ENCODE peak calls at places on chromosome 4, in four cellular contexts. One of them, this sample, is unnamed.

GRCh38 chr4:5478116-5478515 is 230.2 kb downstream of the EVC2 start:
- DNase-seq in psoas muscle: no peak
- DNase-seq in spleen: no peak
- DNase-seq in DND-41: no peak
- DNase-seq in this sample: no peak

GRCh38 chr4:79217043-79217442 is 108.8 kb downstream of the NAA11 start:
- DNase-seq in psoas muscle: no peak
- DNase-seq in spleen: no peak
- DNase-seq in DND-41: no peak
- DNase-seq in this sample: no peak

GRCh38 chr4:132383571-132384199 is 765.4 kb upstream of the PCDH10 start:
- DNase-seq in psoas muscle: no peak
- DNase-seq in spleen: no peak
- DNase-seq in DND-41: no peak
- DNase-seq in this sample: no peak

GRCh38 chr4:16582526-16582925 is 315.9 kb downstream of the LDB2 start:
- DNase-seq in psoas muscle: no peak
- DNase-seq in spleen: no peak
- DNase-seq in DND-41: peak; percentile 5
- DNase-seq in this sample: no peak

GRCh38 chr4:156545003-156545785 is 426.4 kb downstream of the PDGFC start:
- DNase-seq in psoas muscle: no peak
- DNase-seq in spleen: no peak
- DNase-seq in DND-41: no peak
- DNase-seq in this sample: no peak

GRCh38 chr4:17680985-17681920 is 66.8 kb downstream of the MED28 start:
- DNase-seq in psoas muscle: no peak
- DNase-seq in spleen: no peak
- DNase-seq in DND-41: no peak
- DNase-seq in this sample: no peak

GRCh38 chr4:182855877-182856276 is 61.3 kb downstream of the DCTD start:
- DNase-seq in psoas muscle: no peak
- DNase-seq in spleen: peak; percentile 47
- DNase-seq in DND-41: no peak
- DNase-seq in this sample: no peak

GRCh38 chr4:76806336-76806735 is 91.6 kb downstream of the SOWAHB start:
- DNase-seq in psoas muscle: no peak
- DNase-seq in spleen: no peak
- DNase-seq in DND-41: no peak
- DNase-seq in this sample: no peak

GRCh38 chr4:138035781-138036258 is 206.3 kb downstream of the SLC7A11 start:
- DNase-seq in psoas muscle: no peak
- DNase-seq in spleen: no peak
- DNase-seq in DND-41: peak; percentile 14
- DNase-seq in this sample: peak; percentile 14

GRCh38 chr4:8435656-8436121 is 4.8 kb downstream of the ACOX3 start:
- DNase-seq in psoas muscle: no peak
- DNase-seq in spleen: no peak
- DNase-seq in DND-41: peak; percentile 47
- DNase-seq in this sample: peak; percentile 7

DNA sequence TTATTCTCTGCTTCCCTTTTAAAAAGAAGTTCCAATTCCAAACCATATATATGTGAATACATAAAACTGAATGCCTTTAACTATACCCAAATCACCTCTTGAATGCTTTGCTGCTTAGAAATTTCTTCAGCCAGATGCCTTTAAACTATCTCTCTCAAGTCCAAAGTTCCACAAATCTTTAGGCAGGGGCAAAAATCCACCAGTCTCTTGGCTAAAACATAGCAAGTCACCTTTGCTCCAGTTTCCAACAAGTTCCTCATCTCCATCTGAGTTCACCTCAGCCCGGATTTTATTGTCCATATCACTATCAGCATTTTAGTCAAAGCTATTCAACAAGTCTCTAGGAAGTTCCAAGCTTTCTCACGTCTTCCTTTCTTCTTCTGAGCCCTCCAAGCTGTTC is 49.8 kb downstream of the SULT1B1 start:
- DNase-seq in psoas muscle: no peak
- DNase-seq in spleen: no peak
- DNase-seq in DND-41: no peak
- DNase-seq in this sample: no peak
- H3K4me1 ChIP-seq in psoas muscle: no peaks in the 10 kb centered on the region
- H3K4me1 ChIP-seq in spleen: no peaks in the 10 kb centered on the region
- H3K4me1 ChIP-seq in DND-41: no peaks in the 10 kb centered on the region
- H3K4me1 ChIP-seq in this sample: no peaks in the 10 kb centered on the region

DNA sequence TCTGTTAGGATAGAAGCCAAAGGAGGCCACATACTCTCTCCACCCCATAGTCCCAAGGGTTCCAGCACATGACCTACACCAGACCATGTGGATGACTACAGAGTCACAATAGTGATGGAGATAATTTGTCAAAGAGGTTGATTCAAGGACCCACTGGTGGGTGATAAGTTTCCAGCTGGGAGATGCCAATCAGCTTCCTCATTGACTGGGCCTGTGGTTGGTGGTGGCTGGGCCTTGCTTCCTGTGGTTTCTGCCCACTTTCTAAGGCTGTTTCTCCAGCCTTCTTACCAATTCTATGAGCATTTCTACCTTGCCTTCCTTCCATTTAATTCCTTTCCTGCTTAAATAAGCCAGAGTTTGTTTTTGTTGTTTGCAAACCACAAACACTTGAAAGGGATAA is 95.5 kb upstream of the CPEB2 start:
- DNase-seq in psoas muscle: no peak
- DNase-seq in spleen: no peak
- DNase-seq in DND-41: peak; percentile 12
- DNase-seq in this sample: no peak
- H3K36me3 ChIP-seq in psoas muscle: no peaks in the 10 kb centered on the region
- H3K36me3 ChIP-seq in spleen: no peaks in the 10 kb centered on the region
- H3K36me3 ChIP-seq in DND-41: no peaks in the 10 kb centered on the region
- H3K36me3 ChIP-seq in this sample: no peaks in the 10 kb centered on the region

GRCh38 chr4:88106205-88106604 is 52.2 kb downstream of the ABCG2 start:
- DNase-seq in psoas muscle: no peak
- DNase-seq in spleen: no peak
- DNase-seq in DND-41: no peak
- DNase-seq in this sample: no peak

GRCh38 chr4:88107406-88108107 is 50.9 kb downstream of the ABCG2 start:
- DNase-seq in psoas muscle: no peak
- DNase-seq in spleen: no peak
- DNase-seq in DND-41: no peak
- DNase-seq in this sample: no peak

GRCh38 chr4:88102029-88102428 is 56.4 kb downstream of the ABCG2 start:
- DNase-seq in psoas muscle: no peak
- DNase-seq in spleen: no peak
- DNase-seq in DND-41: no peak
- DNase-seq in this sample: no peak

GRCh38 chr4:88108747-88109122 is 49.7 kb downstream of the ABCG2 start:
- DNase-seq in psoas muscle: no peak
- DNase-seq in spleen: no peak
- DNase-seq in DND-41: no peak
- DNase-seq in this sample: no peak

DNA sequence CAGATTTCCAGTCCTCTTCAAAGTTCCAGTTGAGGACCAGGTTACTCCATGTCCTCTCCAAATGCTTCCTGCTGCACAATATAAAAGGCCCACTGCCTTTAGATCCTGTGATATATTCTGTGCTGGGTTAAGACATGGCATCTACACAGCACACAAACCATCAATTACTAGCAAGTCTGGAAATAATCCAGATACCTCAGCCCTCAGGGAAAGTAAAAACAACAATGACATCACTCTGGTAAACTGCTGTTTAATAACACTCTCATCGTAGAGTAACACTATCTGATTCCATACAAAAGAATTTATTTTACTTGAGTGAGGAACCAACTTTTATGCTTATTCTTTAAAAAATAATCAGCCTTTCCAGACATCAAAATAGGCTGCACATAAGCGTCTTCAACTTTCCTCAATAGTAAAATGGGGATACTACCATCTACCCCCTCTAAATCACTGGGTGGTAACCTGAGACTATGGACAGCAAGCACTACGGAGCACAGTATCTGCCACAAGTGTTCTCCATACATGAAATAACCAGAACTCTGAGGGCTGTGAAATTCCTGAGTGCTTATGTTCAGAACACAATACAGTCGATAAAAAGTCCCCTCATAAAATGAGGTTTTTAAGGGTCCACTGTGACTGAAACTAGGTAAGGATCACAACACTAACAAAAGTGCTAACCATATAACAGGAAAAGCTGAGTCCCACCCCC is 53.4 kb downstream of the ABCG2 start:
- DNase-seq in psoas muscle: no peak
- DNase-seq in spleen: no peak
- DNase-seq in DND-41: no peak
- DNase-seq in this sample: no peak
- H3K4me1 ChIP-seq in psoas muscle: peaks cover 9% of the 10 kb centered on the region
- H3K4me1 ChIP-seq in spleen: peaks cover 5% of the 10 kb centered on the region
- H3K4me1 ChIP-seq in DND-41: no peaks in the 10 kb centered on the region
- H3K4me1 ChIP-seq in this sample: no peaks in the 10 kb centered on the region

DNA sequence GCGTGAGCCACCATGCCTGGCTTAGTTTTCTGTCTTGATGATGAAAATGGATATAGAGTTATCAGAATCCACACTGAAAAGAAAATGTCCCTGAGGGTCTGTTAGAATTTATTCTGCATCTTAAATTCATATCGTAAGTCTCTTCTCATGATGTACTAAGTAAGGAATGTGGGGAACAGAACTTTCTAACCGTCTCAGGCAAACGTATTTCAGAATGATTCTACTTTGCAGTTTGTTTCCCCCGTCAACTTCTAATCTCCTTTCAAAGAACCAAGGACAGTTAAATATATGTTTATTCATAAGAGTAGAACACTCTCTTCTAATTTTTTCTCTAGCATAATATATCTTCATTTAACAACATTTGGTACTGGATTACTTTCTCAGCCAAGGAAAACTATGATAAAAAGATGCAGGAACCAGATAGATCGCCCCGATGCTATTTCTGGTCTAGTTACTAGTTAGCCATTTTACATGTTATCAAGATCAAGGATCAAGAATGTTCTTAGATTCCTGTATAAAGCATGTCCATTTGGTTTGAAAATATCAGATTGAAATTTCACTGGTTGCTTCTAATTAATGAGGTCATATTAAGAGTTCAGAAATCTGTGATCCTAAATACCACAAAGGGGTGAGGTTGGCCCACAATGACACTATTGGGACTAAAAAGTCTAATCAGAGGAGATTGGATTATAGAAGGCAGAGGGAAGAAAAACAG is 49.5 kb downstream of the METTL14 start:
- DNase-seq in psoas muscle: no peak
- DNase-seq in spleen: no peak
- DNase-seq in DND-41: no peak
- DNase-seq in this sample: no peak
- H3K36me3 ChIP-seq in psoas muscle: no peaks in the 10 kb centered on the region
- H3K36me3 ChIP-seq in spleen: peaks cover 35% of the 10 kb centered on the region
- H3K36me3 ChIP-seq in DND-41: peaks cover 51% of the 10 kb centered on the region
- H3K36me3 ChIP-seq in this sample: peaks cover 25% of the 10 kb centered on the region